ENCODE peak calls at places on chromosomes 6 and 20, in four cellular contexts. W is hepatocyte; A is spleen; J is CD8-positive, alpha-beta T cell. I is an unnamed sample.

GRCh38 chr20:61940491-61940890 is 125.2 kb downstream of the TAF4 start:
- DNase-seq in W (no peak), A (no peak), J (no peak), I (no peak)

GRCh38 chr20:46359233-46359751 is 47.1 kb downstream of the ELMO2 start:
- DNase-seq in W (no peak), A (no peak), J (no peak), I (no peak)

GRCh38 chr20:62523473-62524203 is 47.8 kb upstream of the GATA5 start:
- DNase-seq in W (peak), A (no peak), J (peak), I (no peak)

GRCh38 chr6:137271245-137272183 is 52.3 kb upstream of the IFNGR1 start:
- DNase-seq in W (peak), A (no peak), J (no peak), I (no peak)

GRCh38 chr6:149236584-149236983 is 80.9 kb upstream of the TAB2 start:
- DNase-seq in W (no peak), A (no peak), J (no peak), I (no peak)

GRCh38 chr20:45311589-45312211 is 3.6 kb upstream of the MATN4 start:
- DNase-seq in W (peak), A (peak), J (peak), I (peak)

GRCh38 chr6:3231213-3232016 is 4.0 kb upstream of the TUBB2B start:
- DNase-seq in W (peak), A (no peak), J (no peak), I (peak)

GRCh38 chr20:59123011-59123676 is 40.5 kb upstream of the ZNF831 start:
- DNase-seq in W (no peak), A (peak), J (peak), I (peak)

GRCh38 chr6:125957845-125958244 is 1.3 kb downstream of the HINT3 start:
- DNase-seq in W (peak), A (no peak), J (no peak), I (no peak)

GRCh38 chr20:63957004-63957689 is 931 bp upstream of the UCKL1 start:
- DNase-seq in W (peak), A (peak), J (peak), I (peak)

GRCh38 chr6:153465050-153465449 is 334.0 kb upstream of the RGS17 start:
- DNase-seq in W (no peak), A (no peak), J (no peak), I (no peak)

GRCh38 chr6:84524636-84525035 is 239.8 kb downstream of the TBX18 start:
- DNase-seq in W (no peak), A (no peak), J (no peak), I (no peak)

GRCh38 chr6:135087803-135088202 is 33.2 kb upstream of the HBS1L start:
- DNase-seq in W (no peak), A (no peak), J (peak), I (peak)

GRCh38 chr20:61965606-61966491 is 99.8 kb downstream of the TAF4 start:
- DNase-seq in W (no peak), A (peak), J (peak), I (no peak)

GRCh38 chr6:110681543-110682459 is 133.5 kb downstream of the CDK19 start:
- DNase-seq in W (peak), A (no peak), J (no peak), I (no peak)

GRCh38 chr6:11747021-11747420 is 31.6 kb downstream of the ADTRP start:
- DNase-seq in W (no peak), A (no peak), J (no peak), I (no peak)

GRCh38 chr20:31476648-31477220 is 1.6 kb downstream of the REM1 start:
- DNase-seq in W (no peak), A (no peak), J (no peak), I (no peak)

GRCh38 chr6:128290221-128290620 is 230.2 kb downstream of the PTPRK start:
- DNase-seq in W (no peak), A (no peak), J (no peak), I (no peak)

GRCh38 chr6:29685718-29686326 is 4.9 kb upstream of the ZFP57 start:
- DNase-seq in W (no peak), A (no peak), J (no peak), I (no peak)

GRCh38 chr20:47133809-47134456 is 222.6 kb downstream of the ZMYND8 start:
- DNase-seq in W (peak), A (no peak), J (no peak), I (no peak)

GRCh38 chr6:75171151-75171550 is 34.7 kb downstream of the COL12A1 start:
- DNase-seq in W (no peak), A (no peak), J (no peak), I (no peak)

GRCh38 chr6:36781669-36782068 is 57.6 kb downstream of the CPNE5 start:
- DNase-seq in W (no peak), A (no peak), J (no peak), I (no peak)

GRCh38 chr6:39669117-39669690 is 56.0 kb downstream of the KIF6 start:
- DNase-seq in W (no peak), A (no peak), J (no peak), I (no peak)

GRCh38 chr20:50409495-50409894 is 100.7 kb upstream of the PTPN1 start:
- DNase-seq in W (peak), A (no peak), J (no peak), I (no peak)

GRCh38 chr6:89007209-89008001 is 44.0 kb upstream of the RNGTT start:
- DNase-seq in W (peak), A (no peak), J (no peak), I (no peak)

GRCh38 chr6:127737009-127737486 is 160.1 kb downstream of the C6orf58 start:
- DNase-seq in W (peak), A (no peak), J (peak), I (peak)

GRCh38 chr20:16392346-16392745 is 180.9 kb downstream of the KIF16B start:
- DNase-seq in W (no peak), A (no peak), J (no peak), I (peak)

GRCh38 chr20:58241766-58242465 is 13.5 kb upstream of the ANKRD60 start:
- DNase-seq in W (no peak), A (no peak), J (no peak), I (no peak)

GRCh38 chr6:22153384-22154158 is 143.3 kb downstream of the PRL start:
- DNase-seq in W (no peak), A (no peak), J (no peak), I (no peak)

GRCh38 chr6:35343835-35344550 is 1.6 kb downstream of the PPARD start:
- DNase-seq in W (no peak), A (no peak), J (no peak), I (no peak)

GRCh38 chr6:126672654-126673053 is 332.7 kb downstream of the CENPW start:
- DNase-seq in W (no peak), A (no peak), J (no peak), I (no peak)

GRCh38 chr20:37968726-37969401 is 64.4 kb downstream of the TTI1 start:
- DNase-seq in W (no peak), A (no peak), J (no peak), I (no peak)

GRCh38 chr6:67361264-67361663 is 1273.8 kb upstream of the ADGRB3 start:
- DNase-seq in W (no peak), A (no peak), J (no peak), I (no peak)
- H3K4me3 ChIP-seq in W (no peak), A (no peak), J (no peak), I (no peak)

DNA sequence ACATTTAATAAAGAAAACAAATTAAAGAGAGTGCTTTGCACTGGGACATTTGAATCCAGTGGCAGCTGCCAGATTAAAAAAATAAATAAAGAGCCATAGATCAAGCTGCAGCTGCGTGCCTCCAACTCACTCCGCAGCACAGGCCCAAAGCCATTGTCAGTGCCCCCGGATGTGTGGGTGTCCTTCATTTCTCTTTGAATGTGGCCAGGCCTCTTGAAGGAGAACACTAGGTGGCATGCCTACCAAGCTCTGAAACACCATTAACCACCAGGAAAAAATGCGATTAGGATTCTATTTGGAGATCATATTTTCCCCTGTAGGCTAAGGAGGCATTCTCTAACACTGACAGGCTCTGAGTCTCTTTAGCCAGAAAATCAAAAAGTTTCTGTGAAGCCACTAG is 549.8 kb downstream of the PRKN start:
- DNase-seq in W (peak), A (no peak), J (no peak), I (no peak)
- TF ChIP-seq CTCF in W (peak), A (no peak), J (no peak), I (no peak)

GRCh38 chr6:7907159-7907558 is 3.4 kb downstream of the TXNDC5 start:
- DNase-seq in W (no peak), A (no peak), J (no peak), I (peak)

GRCh38 chr6:7904654-7905319 is 5.8 kb downstream of the TXNDC5 start:
- DNase-seq in W (no peak), A (no peak), J (no peak), I (no peak)

GRCh38 chr6:7909323-7910276 is 988 bp downstream of the TXNDC5 start:
- DNase-seq in W (peak), A (peak), J (peak), I (no peak)

GRCh38 chr6:7905416-7905815 is 5.2 kb downstream of the TXNDC5 start:
- DNase-seq in W (no peak), A (no peak), J (no peak), I (no peak)

GRCh38 chr6:7906741-7907140 is 3.8 kb downstream of the TXNDC5 start:
- DNase-seq in W (no peak), A (no peak), J (no peak), I (no peak)
- H3K4me3 ChIP-seq in W (no peak), A (no peak), J (no peak), I (no peak)

DNA sequence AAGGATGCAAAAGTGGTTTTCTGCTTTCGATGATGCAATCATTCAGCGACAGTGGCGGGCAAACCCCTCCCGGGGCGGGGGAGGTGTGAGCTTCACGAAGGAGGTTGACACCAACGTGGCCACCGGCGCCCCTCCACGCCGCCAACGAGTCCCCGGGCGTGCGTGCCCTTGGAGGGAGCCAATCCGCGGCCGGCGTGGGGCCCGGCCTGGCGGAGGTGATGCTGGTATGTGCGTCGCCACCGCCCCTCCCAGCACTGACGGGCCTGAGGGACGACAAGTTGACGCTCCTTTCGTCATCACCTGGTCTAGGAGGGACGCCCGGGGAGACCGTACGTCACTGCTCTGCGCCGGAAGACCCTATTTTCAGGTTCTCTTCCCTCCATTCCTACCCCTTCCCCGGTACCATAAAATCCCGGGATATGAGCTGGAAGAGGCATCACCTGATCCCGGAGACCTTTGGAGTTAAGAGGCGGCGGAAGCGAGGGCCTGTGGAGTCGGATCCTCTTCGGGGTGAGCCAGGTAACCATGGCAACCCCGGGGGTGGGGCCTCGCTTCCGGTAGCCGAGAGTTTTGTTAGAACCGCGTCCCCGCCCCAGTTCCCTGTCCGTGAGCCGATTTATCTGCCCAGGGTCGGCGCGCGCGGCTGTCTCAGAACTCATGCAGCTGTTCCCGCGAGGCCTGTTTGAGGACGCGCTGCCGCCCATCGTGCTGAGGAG is at the start of gene DXO:
- DNase-seq in W (peak), A (peak), J (peak), I (peak)
- TF ChIP-seq CTCF in W (no peak), A (no peak), J (no peak), I (no peak)